ENCODE peak calls at places on chromosome X, in eight cellular contexts. One of them, this sample, is unnamed.

GRCh38 chrX:109856974-109857373 is 123.9 kb upstream of the ACSL4 start:
- DNase-seq in HTR-8/SVneo: no peak
- DNase-seq in CD4-positive, CD25-positive, alpha-beta regulatory T cell: peak
- DNase-seq in RCC 7860: peak
- DNase-seq in NCI-H2171: peak
- DNase-seq in HFFc6: peak
- DNase-seq in NCI-H1436: peak
- DNase-seq in skeletal muscle cell: no peak
- DNase-seq in this sample: peak

GRCh38 chrX:25018682-25019081 is 2.9 kb upstream of the ARX start:
- DNase-seq in NCI-H2171: no peak
- DNase-seq in skeletal muscle cell: no peak
- DNase-seq in RCC 7860: no peak
- DNase-seq in CD4-positive, CD25-positive, alpha-beta regulatory T cell: no peak
- DNase-seq in NCI-H1436: no peak
- DNase-seq in HTR-8/SVneo: no peak
- DNase-seq in HFFc6: no peak
- DNase-seq in this sample: no peak

GRCh38 chrX:68989865-68990606 is 161.2 kb downstream of the EFNB1 start:
- DNase-seq in NCI-H2171: no peak
- DNase-seq in skeletal muscle cell: peak
- DNase-seq in CD4-positive, CD25-positive, alpha-beta regulatory T cell: no peak
- DNase-seq in RCC 7860: no peak
- DNase-seq in HFFc6: peak
- DNase-seq in HTR-8/SVneo: no peak
- DNase-seq in NCI-H1436: no peak
- DNase-seq in this sample: no peak

GRCh38 chrX:46255066-46255465 is 290.2 kb downstream of the ZNF674 start:
- DNase-seq in HTR-8/SVneo: no peak
- DNase-seq in NCI-H1436: no peak
- DNase-seq in RCC 7860: no peak
- DNase-seq in HFFc6: no peak
- DNase-seq in NCI-H2171: no peak
- DNase-seq in skeletal muscle cell: no peak
- DNase-seq in CD4-positive, CD25-positive, alpha-beta regulatory T cell: no peak
- DNase-seq in this sample: no peak

GRCh38 chrX:40998123-40998522 is 87.1 kb upstream of the USP9X start:
- DNase-seq in NCI-H2171: no peak
- DNase-seq in CD4-positive, CD25-positive, alpha-beta regulatory T cell: no peak
- DNase-seq in HTR-8/SVneo: no peak
- DNase-seq in skeletal muscle cell: no peak
- DNase-seq in RCC 7860: no peak
- DNase-seq in NCI-H1436: no peak
- DNase-seq in HFFc6: no peak
- DNase-seq in this sample: no peak

GRCh38 chrX:151680805-151681204 is 14.5 kb upstream of the PRRG3 start:
- DNase-seq in skeletal muscle cell: no peak
- DNase-seq in NCI-H2171: peak
- DNase-seq in CD4-positive, CD25-positive, alpha-beta regulatory T cell: peak
- DNase-seq in RCC 7860: peak
- DNase-seq in NCI-H1436: peak
- DNase-seq in HTR-8/SVneo: peak
- DNase-seq in HFFc6: no peak
- DNase-seq in this sample: no peak

GRCh38 chrX:77953300-77953699 is 16.1 kb downstream of the PGAM4 start:
- DNase-seq in HTR-8/SVneo: no peak
- DNase-seq in skeletal muscle cell: no peak
- DNase-seq in RCC 7860: no peak
- DNase-seq in CD4-positive, CD25-positive, alpha-beta regulatory T cell: no peak
- DNase-seq in NCI-H2171: no peak
- DNase-seq in HFFc6: no peak
- DNase-seq in NCI-H1436: no peak
- DNase-seq in this sample: no peak

GRCh38 chrX:129540068-129540653 is at the start of gene OCRL:
- DNase-seq in skeletal muscle cell: no peak
- DNase-seq in CD4-positive, CD25-positive, alpha-beta regulatory T cell: peak
- DNase-seq in NCI-H2171: peak
- DNase-seq in HFFc6: peak
- DNase-seq in NCI-H1436: peak
- DNase-seq in RCC 7860: peak
- DNase-seq in HTR-8/SVneo: peak
- DNase-seq in this sample: peak

GRCh38 chrX:151239748-151240147 is 63.4 kb downstream of the GPR50 start:
- DNase-seq in NCI-H1436: no peak
- DNase-seq in NCI-H2171: no peak
- DNase-seq in HTR-8/SVneo: no peak
- DNase-seq in skeletal muscle cell: no peak
- DNase-seq in HFFc6: no peak
- DNase-seq in RCC 7860: no peak
- DNase-seq in CD4-positive, CD25-positive, alpha-beta regulatory T cell: no peak
- DNase-seq in this sample: no peak

GRCh38 chrX:154477891-154478477 is 1.1 kb downstream of the LAGE3 start:
- DNase-seq in skeletal muscle cell: no peak
- DNase-seq in HTR-8/SVneo: no peak
- DNase-seq in NCI-H2171: no peak
- DNase-seq in CD4-positive, CD25-positive, alpha-beta regulatory T cell: no peak
- DNase-seq in HFFc6: no peak
- DNase-seq in RCC 7860: no peak
- DNase-seq in NCI-H1436: no peak
- DNase-seq in this sample: no peak

GRCh38 chrX:120726294-120726693 is 96.4 kb upstream of the C1GALT1C1 start:
- DNase-seq in HFFc6: no peak
- DNase-seq in NCI-H2171: no peak
- DNase-seq in CD4-positive, CD25-positive, alpha-beta regulatory T cell: no peak
- DNase-seq in skeletal muscle cell: no peak
- DNase-seq in RCC 7860: no peak
- DNase-seq in NCI-H1436: no peak
- DNase-seq in HTR-8/SVneo: no peak
- DNase-seq in this sample: no peak

GRCh38 chrX:111071542-111072277 is 24.3 kb upstream of the PAK3 start:
- DNase-seq in CD4-positive, CD25-positive, alpha-beta regulatory T cell: no peak
- DNase-seq in HTR-8/SVneo: no peak
- DNase-seq in skeletal muscle cell: no peak
- DNase-seq in NCI-H1436: peak
- DNase-seq in HFFc6: no peak
- DNase-seq in NCI-H2171: peak
- DNase-seq in RCC 7860: no peak
- DNase-seq in this sample: no peak

GRCh38 chrX:46582964-46583363 is 9.4 kb downstream of the CHST7 start:
- DNase-seq in NCI-H2171: no peak
- DNase-seq in HTR-8/SVneo: no peak
- DNase-seq in RCC 7860: peak
- DNase-seq in HFFc6: peak
- DNase-seq in skeletal muscle cell: peak
- DNase-seq in NCI-H1436: no peak
- DNase-seq in CD4-positive, CD25-positive, alpha-beta regulatory T cell: no peak
- DNase-seq in this sample: peak

GRCh38 chrX:39821011-39821708 is 276.6 kb downstream of the BCOR start:
- DNase-seq in CD4-positive, CD25-positive, alpha-beta regulatory T cell: no peak
- DNase-seq in NCI-H1436: peak
- DNase-seq in RCC 7860: no peak
- DNase-seq in HTR-8/SVneo: peak
- DNase-seq in skeletal muscle cell: no peak
- DNase-seq in HFFc6: no peak
- DNase-seq in NCI-H2171: peak
- DNase-seq in this sample: peak

GRCh38 chrX:15167826-15168225 is 102.1 kb downstream of the ASB9 start:
- DNase-seq in NCI-H1436: no peak
- DNase-seq in CD4-positive, CD25-positive, alpha-beta regulatory T cell: no peak
- DNase-seq in HFFc6: no peak
- DNase-seq in NCI-H2171: peak
- DNase-seq in skeletal muscle cell: no peak
- DNase-seq in HTR-8/SVneo: no peak
- DNase-seq in RCC 7860: no peak
- DNase-seq in this sample: no peak

GRCh38 chrX:15242899-15243555 is 26.9 kb downstream of the ASB9 start:
- DNase-seq in CD4-positive, CD25-positive, alpha-beta regulatory T cell: peak
- DNase-seq in skeletal muscle cell: peak
- DNase-seq in NCI-H1436: peak
- DNase-seq in NCI-H2171: peak
- DNase-seq in RCC 7860: no peak
- DNase-seq in HTR-8/SVneo: peak
- DNase-seq in HFFc6: peak
- DNase-seq in this sample: peak

GRCh38 chrX:100969936-100970335 is 428 bp downstream of the ARL13A start:
- DNase-seq in HFFc6: no peak
- DNase-seq in skeletal muscle cell: no peak
- DNase-seq in CD4-positive, CD25-positive, alpha-beta regulatory T cell: no peak
- DNase-seq in HTR-8/SVneo: no peak
- DNase-seq in NCI-H1436: no peak
- DNase-seq in NCI-H2171: no peak
- DNase-seq in RCC 7860: no peak
- DNase-seq in this sample: no peak

GRCh38 chrX:130386408-130386808 is 934 bp upstream of the GPR119 start:
- DNase-seq in skeletal muscle cell: no peak
- DNase-seq in HTR-8/SVneo: no peak
- DNase-seq in RCC 7860: no peak
- DNase-seq in HFFc6: no peak
- DNase-seq in CD4-positive, CD25-positive, alpha-beta regulatory T cell: no peak
- DNase-seq in NCI-H2171: no peak
- DNase-seq in NCI-H1436: no peak
- DNase-seq in this sample: no peak

GRCh38 chrX:121114691-121115090 is 67.3 kb downstream of the GLUD2 start:
- DNase-seq in HTR-8/SVneo: no peak
- DNase-seq in NCI-H1436: no peak
- DNase-seq in CD4-positive, CD25-positive, alpha-beta regulatory T cell: no peak
- DNase-seq in RCC 7860: no peak
- DNase-seq in HFFc6: no peak
- DNase-seq in NCI-H2171: no peak
- DNase-seq in skeletal muscle cell: no peak
- DNase-seq in this sample: no peak

GRCh38 chrX:70432936-70433847 is 10.1 kb downstream of the GDPD2 start:
- DNase-seq in NCI-H2171: no peak
- DNase-seq in RCC 7860: no peak
- DNase-seq in NCI-H1436: no peak
- DNase-seq in CD4-positive, CD25-positive, alpha-beta regulatory T cell: no peak
- DNase-seq in HTR-8/SVneo: no peak
- DNase-seq in HFFc6: no peak
- DNase-seq in skeletal muscle cell: no peak
- DNase-seq in this sample: no peak

GRCh38 chrX:15973299-15973698 is 118.7 kb upstream of the AP1S2 start:
- DNase-seq in RCC 7860: peak
- DNase-seq in HTR-8/SVneo: peak
- DNase-seq in skeletal muscle cell: no peak
- DNase-seq in NCI-H1436: no peak
- DNase-seq in CD4-positive, CD25-positive, alpha-beta regulatory T cell: peak
- DNase-seq in NCI-H2171: no peak
- DNase-seq in HFFc6: peak
- DNase-seq in this sample: peak

GRCh38 chrX:13495232-13495631 is 74.2 kb upstream of the EGFL6 start:
- DNase-seq in HFFc6: no peak
- DNase-seq in NCI-H2171: no peak
- DNase-seq in HTR-8/SVneo: no peak
- DNase-seq in CD4-positive, CD25-positive, alpha-beta regulatory T cell: no peak
- DNase-seq in RCC 7860: no peak
- DNase-seq in NCI-H1436: no peak
- DNase-seq in skeletal muscle cell: no peak
- DNase-seq in this sample: no peak

GRCh38 chrX:2423293-2423692 is 77.5 kb downstream of the DHRSX start:
- DNase-seq in HFFc6: peak
- DNase-seq in HTR-8/SVneo: no peak
- DNase-seq in NCI-H1436: no peak
- DNase-seq in skeletal muscle cell: no peak
- DNase-seq in CD4-positive, CD25-positive, alpha-beta regulatory T cell: no peak
- DNase-seq in RCC 7860: peak
- DNase-seq in NCI-H2171: no peak
- DNase-seq in this sample: peak

GRCh38 chrX:132180929-132181328 is 38.3 kb downstream of the RAP2C start:
- DNase-seq in HTR-8/SVneo: no peak
- DNase-seq in skeletal muscle cell: no peak
- DNase-seq in NCI-H2171: no peak
- DNase-seq in CD4-positive, CD25-positive, alpha-beta regulatory T cell: no peak
- DNase-seq in NCI-H1436: no peak
- DNase-seq in RCC 7860: no peak
- DNase-seq in HFFc6: no peak
- DNase-seq in this sample: no peak

GRCh38 chrX:118523920-118524319 is 28.3 kb downstream of the DOCK11 start:
- DNase-seq in HTR-8/SVneo: no peak
- DNase-seq in RCC 7860: no peak
- DNase-seq in skeletal muscle cell: no peak
- DNase-seq in HFFc6: no peak
- DNase-seq in NCI-H2171: no peak
- DNase-seq in NCI-H1436: no peak
- DNase-seq in CD4-positive, CD25-positive, alpha-beta regulatory T cell: peak
- DNase-seq in this sample: no peak

GRCh38 chrX:137387646-137388045 is 178.3 kb upstream of the ZIC3 start:
- DNase-seq in NCI-H2171: no peak
- DNase-seq in skeletal muscle cell: no peak
- DNase-seq in NCI-H1436: no peak
- DNase-seq in CD4-positive, CD25-positive, alpha-beta regulatory T cell: no peak
- DNase-seq in RCC 7860: no peak
- DNase-seq in HFFc6: no peak
- DNase-seq in HTR-8/SVneo: no peak
- DNase-seq in this sample: no peak

GRCh38 chrX:129653985-129654651 is 638 bp downstream of the APLN start:
- DNase-seq in HFFc6: no peak
- DNase-seq in CD4-positive, CD25-positive, alpha-beta regulatory T cell: no peak
- DNase-seq in HTR-8/SVneo: no peak
- DNase-seq in NCI-H1436: peak
- DNase-seq in skeletal muscle cell: no peak
- DNase-seq in RCC 7860: no peak
- DNase-seq in NCI-H2171: peak
- DNase-seq in this sample: no peak

GRCh38 chrX:16914058-16914457 is 32.4 kb upstream of the REPS2 start:
- DNase-seq in NCI-H1436: no peak
- DNase-seq in HFFc6: no peak
- DNase-seq in RCC 7860: no peak
- DNase-seq in skeletal muscle cell: no peak
- DNase-seq in CD4-positive, CD25-positive, alpha-beta regulatory T cell: no peak
- DNase-seq in NCI-H2171: no peak
- DNase-seq in HTR-8/SVneo: no peak
- DNase-seq in this sample: no peak

GRCh38 chrX:40108084-40108958 is 10.6 kb upstream of the BCOR start:
- DNase-seq in HTR-8/SVneo: no peak
- DNase-seq in CD4-positive, CD25-positive, alpha-beta regulatory T cell: no peak
- DNase-seq in RCC 7860: peak
- DNase-seq in NCI-H2171: peak
- DNase-seq in NCI-H1436: no peak
- DNase-seq in HFFc6: no peak
- DNase-seq in skeletal muscle cell: no peak
- DNase-seq in this sample: peak

GRCh38 chrX:150871341-150871811 is 27.1 kb downstream of the CD99L2 start:
- DNase-seq in HFFc6: no peak
- DNase-seq in NCI-H1436: no peak
- DNase-seq in NCI-H2171: no peak
- DNase-seq in RCC 7860: no peak
- DNase-seq in CD4-positive, CD25-positive, alpha-beta regulatory T cell: no peak
- DNase-seq in skeletal muscle cell: no peak
- DNase-seq in HTR-8/SVneo: no peak
- DNase-seq in this sample: no peak

GRCh38 chrX:120840826-120841225 is 34.8 kb downstream of the CT47B1 start:
- DNase-seq in NCI-H1436: no peak
- DNase-seq in CD4-positive, CD25-positive, alpha-beta regulatory T cell: no peak
- DNase-seq in NCI-H2171: no peak
- DNase-seq in HTR-8/SVneo: no peak
- DNase-seq in RCC 7860: no peak
- DNase-seq in HFFc6: peak
- DNase-seq in skeletal muscle cell: peak
- DNase-seq in this sample: peak

GRCh38 chrX:33134164-33134563 is 77.2 kb downstream of the DMD start:
- DNase-seq in HTR-8/SVneo: no peak
- DNase-seq in NCI-H1436: no peak
- DNase-seq in HFFc6: no peak
- DNase-seq in NCI-H2171: no peak
- DNase-seq in skeletal muscle cell: no peak
- DNase-seq in RCC 7860: no peak
- DNase-seq in CD4-positive, CD25-positive, alpha-beta regulatory T cell: no peak
- DNase-seq in this sample: no peak

GRCh38 chrX:120823554-120823953 is 52.1 kb downstream of the CT47B1 start:
- DNase-seq in HTR-8/SVneo: no peak
- DNase-seq in NCI-H1436: no peak
- DNase-seq in CD4-positive, CD25-positive, alpha-beta regulatory T cell: no peak
- DNase-seq in NCI-H2171: no peak
- DNase-seq in RCC 7860: no peak
- DNase-seq in skeletal muscle cell: no peak
- DNase-seq in HFFc6: no peak
- DNase-seq in this sample: peak